ENCODE peak calls at places on chromosomes 12 and 14, in ten cellular contexts. V is HT1080; B is activated CD8-positive, alpha-beta T cell treated with anti-CD3 and anti-CD28 coated beads, Interleukin-2, amount 10 ng/mL, durations not matched to agents 7 days and 5 days; H is amygdala; M is head of caudate nucleus; P is activated CD8-positive, alpha-beta memory T cell treated with anti-CD3 and anti-CD28 coated beads for 1 hour; K is CD8-positive, alpha-beta T cell; G is cardiac muscle cell; Q is transverse colon; D is NAMALWA. L is an unnamed sample.

GRCh38 chr12:23473071-23473470 is 476.4 kb downstream of the SOX5 start:
- DNase-seq in Q (no peak), V (no peak), B (no peak), G (no peak), K (no peak), D (no peak), H (no peak), M (no peak), P (no peak), L (no peak)

GRCh38 chr12:63029676-63030075 is 94.7 kb upstream of the PPM1H start:
- DNase-seq in M (no peak), G (no peak), K (no peak), D (no peak), P (no peak), H (no peak), Q (no peak), B (no peak), V (no peak), L (no peak)

GRCh38 chr14:59695198-59695597 is 118.6 kb upstream of the CCDC175 start:
- DNase-seq in M (peak; percentile 24), B (no peak), P (no peak), D (no peak), K (no peak), V (peak; percentile 42), G (no peak), Q (no peak), H (no peak), L (no peak)

GRCh38 chr12:11875414-11875935 is 195.3 kb upstream of the BCL2L14 start:
- DNase-seq in G (no peak), M (no peak), Q (no peak), B (no peak), V (no peak), K (no peak), D (no peak), P (no peak), H (no peak), L (no peak)

GRCh38 chr12:43338848-43339526 is 213.0 kb downstream of the ADAMTS20 start:
- DNase-seq in K (no peak), V (peak; percentile 80), G (peak; percentile 90), D (peak; percentile 11), Q (no peak), H (no peak), P (no peak), B (no peak), M (no peak), L (peak; percentile 2)

GRCh38 chr12:11545438-11546330 is 103.8 kb upstream of the ETV6 start:
- DNase-seq in D (peak; percentile 73), H (no peak), M (no peak), Q (no peak), B (peak; percentile 83), K (peak; percentile 20), V (peak; percentile 39), P (no peak), G (peak; percentile 14), L (no peak)

GRCh38 chr14:51604078-51604477 is 47.6 kb upstream of the FRMD6 start:
- DNase-seq in P (no peak), V (no peak), Q (no peak), G (no peak), D (no peak), K (no peak), H (no peak), M (no peak), B (no peak), L (no peak)

GRCh38 chr12:63845726-63846125 is 1.2 kb downstream of the SRGAP1 start:
- DNase-seq in K (no peak), G (peak; percentile 13), M (no peak), Q (peak; percentile 30), D (no peak), H (no peak), P (no peak), B (no peak), V (peak; percentile 52), L (no peak)

GRCh38 chr14:76396714-76397187 is 20.8 kb downstream of the ESRRB start:
- DNase-seq in K (no peak), Q (no peak), H (no peak), B (no peak), P (no peak), G (no peak), M (no peak), V (no peak), D (no peak), L (no peak)

GRCh38 chr12:91406920-91407341 is 224.3 kb upstream of the DCN start:
- DNase-seq in D (no peak), G (no peak), B (no peak), V (peak; percentile 88), P (no peak), K (no peak), Q (peak; percentile 10), H (no peak), M (no peak), L (no peak)

GRCh38 chr14:90487462-90487861 is 90.6 kb downstream of the CALM1 start:
- DNase-seq in B (no peak), D (no peak), K (no peak), H (no peak), P (no peak), M (no peak), V (no peak), Q (no peak), G (no peak), L (no peak)

GRCh38 chr12:121095544-121096198 is 37.0 kb upstream of the P2RX7 start:
- DNase-seq in H (peak; percentile 51), M (peak; percentile 76), K (peak; percentile 74), B (peak; percentile 88), V (peak; percentile 69), P (peak; percentile 69), Q (peak; percentile 76), G (peak; percentile 82), D (peak; percentile 80), L (peak; percentile 20)

GRCh38 chr12:41521872-41522379 is 333.8 kb downstream of the PDZRN4 start:
- DNase-seq in K (no peak), M (no peak), H (no peak), D (peak; percentile 38), P (no peak), G (no peak), V (peak; percentile 86), Q (no peak), B (no peak), L (no peak)

GRCh38 chr12:51869931-51870330 is 18.0 kb upstream of the ANKRD33 start:
- DNase-seq in P (no peak), V (no peak), M (no peak), K (no peak), Q (no peak), D (no peak), B (no peak), H (no peak), G (no peak), L (no peak)

GRCh38 chr14:103185051-103186027 is 62.1 kb downstream of the TNFAIP2 start:
- DNase-seq in D (peak; percentile 65), K (no peak), H (no peak), V (peak; percentile 56), P (no peak), Q (no peak), M (no peak), B (no peak), G (peak; percentile 42), L (no peak)

GRCh38 chr12:50764861-50765324 is 992 bp downstream of the ATF1 start:
- DNase-seq in Q (peak; percentile 39), H (peak; percentile 64), K (peak; percentile 34), D (peak; percentile 80), P (peak; percentile 19), B (peak; percentile 59), V (peak; percentile 51), G (peak; percentile 59), M (peak; percentile 46), L (no peak)

GRCh38 chr12:29155079-29155478 is 6.0 kb downstream of the FAR2 start:
- DNase-seq in K (no peak), M (no peak), Q (no peak), B (no peak), V (no peak), P (no peak), H (no peak), G (no peak), D (no peak), L (no peak)

GRCh38 chr12:105561981-105562726 is 231.7 kb downstream of the C12orf75 start:
- DNase-seq in K (no peak), H (no peak), D (no peak), B (no peak), G (peak; percentile 5), Q (peak; percentile 31), V (peak; percentile 93), P (no peak), M (no peak), L (no peak)

GRCh38 chr12:47200446-47200845 is 120.7 kb upstream of the AMIGO2 start:
- DNase-seq in D (no peak), Q (no peak), G (no peak), B (no peak), H (no peak), P (no peak), V (no peak), K (no peak), M (no peak), L (no peak)

GRCh38 chr12:25689996-25690501 is 137.0 kb upstream of the LMNTD1 start:
- DNase-seq in G (no peak), V (no peak), P (no peak), Q (peak; percentile 39), H (peak; percentile 9), D (no peak), K (no peak), B (no peak), M (peak; percentile 35), L (peak; percentile 32)

GRCh38 chr14:90732142-90732541 is 84.1 kb downstream of the TTC7B start:
- DNase-seq in P (no peak), B (no peak), H (no peak), Q (no peak), G (no peak), M (no peak), K (no peak), V (no peak), D (no peak), L (no peak)

GRCh38 chr12:127239781-127240180 is 1027.2 kb upstream of the TMEM132C start:
- DNase-seq in G (no peak), M (no peak), K (no peak), H (no peak), B (no peak), V (no peak), D (no peak), Q (no peak), P (no peak), L (no peak)